ENCODE peak calls at places on chromosomes 2 and 18, in seven cellular contexts. G is gastrocnemius medialis, D is hepatocyte, U is OCI-LY7, X is esophagus squamous epithelium, I is B cell, J is upper lobe of right lung. W is an unnamed sample.

GRCh38 chr2:109525836-109526235 is 87.9 kb downstream of the SEPTIN10 start:
- DNase-seq in U (no peak), G (peak), D (no peak), I (no peak), J (peak), X (no peak), W (no peak)

GRCh38 chr2:138403431-138403927 is 98.1 kb upstream of the SPOPL start:
- DNase-seq in I (no peak), U (no peak), J (no peak), X (no peak), D (no peak), G (no peak), W (no peak)

GRCh38 chr2:105301646-105302045 is 27.9 kb downstream of the TGFBRAP1 start:
- DNase-seq in G (no peak), J (no peak), U (no peak), D (no peak), I (no peak), X (no peak), W (no peak)

GRCh38 chr2:81324046-81324445 is 1019.5 kb upstream of the LRRTM1 start:
- DNase-seq in I (no peak), U (peak), X (no peak), J (no peak), D (peak), G (no peak), W (no peak)

GRCh38 chr2:7722212-7722910 is 805.1 kb downstream of the RNF144A start:
- DNase-seq in X (no peak), U (no peak), G (no peak), I (no peak), J (no peak), D (no peak), W (no peak)

GRCh38 chr2:112542974-112543760 is 902 bp downstream of the POLR1B start:
- DNase-seq in I (no peak), J (no peak), X (no peak), D (no peak), U (peak), G (no peak), W (no peak)

GRCh38 chr18:4144201-4144600 is 310.9 kb downstream of the DLGAP1 start:
- DNase-seq in D (no peak), U (no peak), X (no peak), J (no peak), I (no peak), G (no peak), W (no peak)

GRCh38 chr2:113015655-113016054 is 10.4 kb downstream of the IL36A start:
- DNase-seq in J (no peak), D (no peak), X (no peak), U (no peak), I (no peak), G (no peak), W (no peak)

GRCh38 chr2:118774458-118775133 is 72.9 kb downstream of the EN1 start:
- DNase-seq in G (peak), I (no peak), U (no peak), D (peak), J (peak), X (no peak), W (peak)

GRCh38 chr2:240457223-240458043 is 22.0 kb downstream of the GPC1 start:
- DNase-seq in I (no peak), U (no peak), J (no peak), G (peak), D (no peak), X (no peak), W (no peak)

GRCh38 chr2:23412556-23413155 is 27.7 kb downstream of the KLHL29 start:
- DNase-seq in U (no peak), D (no peak), G (no peak), X (no peak), I (no peak), J (no peak), W (peak)

GRCh38 chr2:105553538-105554196 is 154.8 kb upstream of the FHL2 start:
- DNase-seq in I (no peak), D (no peak), U (no peak), X (no peak), G (no peak), J (no peak), W (peak)

GRCh38 chr2:215664847-215665525 is 229.1 kb upstream of the FN1 start:
- DNase-seq in I (no peak), U (no peak), J (no peak), D (peak), X (no peak), G (peak), W (peak)

GRCh38 chr18:51337406-51337805 is 139.9 kb upstream of the MEX3C start:
- DNase-seq in X (no peak), D (no peak), J (no peak), G (no peak), U (no peak), I (no peak), W (peak)

GRCh38 chr2:46130511-46130910 is 166.7 kb upstream of the EPAS1 start:
- DNase-seq in U (no peak), D (no peak), G (no peak), X (no peak), J (no peak), I (no peak), W (no peak)

GRCh38 chr2:118856330-118856977 is 9.0 kb upstream of the EN1 start:
- DNase-seq in D (no peak), X (no peak), U (no peak), G (no peak), J (peak), I (peak), W (no peak)

GRCh38 chr2:200411831-200412230 is 98.0 kb downstream of the KCTD18 start:
- DNase-seq in I (no peak), G (no peak), J (no peak), U (no peak), D (no peak), X (no peak), W (peak)

GRCh38 chr2:101351207-101351606 is 36.1 kb downstream of the CREG2 start:
- DNase-seq in J (no peak), U (no peak), D (no peak), X (no peak), G (no peak), I (no peak), W (no peak)

GRCh38 chr2:191304939-191305875 is 60.0 kb downstream of the MYO1B start:
- DNase-seq in I (no peak), G (peak), U (no peak), J (no peak), D (no peak), X (no peak), W (peak)

GRCh38 chr18:44943201-44943881 is 262.7 kb downstream of the SETBP1 start:
- DNase-seq in J (no peak), X (no peak), G (no peak), D (peak), I (no peak), U (no peak), W (peak)

GRCh38 chr2:53098323-53099073 is 669.1 kb upstream of the CHAC2 start:
- DNase-seq in U (no peak), D (no peak), J (no peak), I (no peak), G (no peak), X (no peak), W (no peak)

GRCh38 chr2:69773201-69773600 is 31.3 kb downstream of the ANXA4 start:
- DNase-seq in G (no peak), D (peak), X (no peak), U (no peak), J (no peak), I (no peak), W (peak)

GRCh38 chr2:68663371-68664156 is 20.2 kb downstream of the PROKR1 start:
- DNase-seq in J (no peak), G (no peak), X (no peak), I (no peak), U (no peak), D (no peak), W (no peak)

GRCh38 chr2:217105733-217106649 is 246.1 kb upstream of the TNP1 start:
- DNase-seq in G (no peak), U (no peak), D (peak), I (no peak), J (no peak), X (no peak), W (peak)

GRCh38 chr2:182726473-182726872 is 10.4 kb downstream of the DNAJC10 start:
- DNase-seq in I (no peak), U (no peak), J (no peak), G (no peak), D (no peak), X (no peak), W (no peak)

GRCh38 chr2:67215636-67216035 is 181.5 kb upstream of the ETAA1 start:
- DNase-seq in D (peak), I (no peak), J (no peak), X (no peak), G (no peak), U (no peak), W (no peak)

GRCh38 chr18:73615506-73615905 is 532.1 kb downstream of the FBXO15 start:
- DNase-seq in I (no peak), X (no peak), U (no peak), D (no peak), G (no peak), J (no peak), W (no peak)

GRCh38 chr18:50507120-50507590 is 52.7 kb upstream of the MAPK4 start:
- DNase-seq in D (peak), I (no peak), X (no peak), G (peak), U (peak), J (no peak), W (peak)

GRCh38 chr2:159497256-159497655 is 119.1 kb downstream of the BAZ2B start:
- DNase-seq in X (no peak), J (no peak), U (no peak), D (peak), G (no peak), I (no peak), W (peak)

GRCh38 chr18:28108801-28109200 is 68.1 kb downstream of the CDH2 start:
- DNase-seq in J (no peak), D (peak), G (no peak), I (no peak), X (no peak), U (peak), W (no peak)

GRCh38 chr2:68870215-68870614 is 982 bp downstream of the BMP10 start:
- DNase-seq in J (no peak), G (no peak), D (no peak), U (peak), I (no peak), X (no peak), W (no peak)

GRCh38 chr2:195664528-195664927 is 7.5 kb downstream of the SLC39A10 start:
- DNase-seq in J (no peak), I (no peak), G (no peak), X (no peak), D (no peak), U (no peak), W (peak)
- TF ChIP-seq CTCF in J (no peak), I (peak), G (no peak), X (no peak), D (peak), U (no peak), W (peak)

GRCh38 chr2:202278944-202279343 is 13.4 kb downstream of the NOP58 start:
- DNase-seq in U (peak), X (no peak), I (no peak), G (no peak), J (no peak), D (peak), W (peak)
- TF ChIP-seq CTCF in U (peak), X (no peak), I (peak), G (peak), J (peak), D (peak), W (peak)

GRCh38 chr2:27051902-27052645 is 606 bp downstream of the AGBL5 start:
- DNase-seq in X (no peak), U (no peak), J (peak), G (peak), D (peak), I (no peak), W (no peak)

GRCh38 chr2:27050996-27051901 is at the start of gene AGBL5:
- DNase-seq in X (peak), D (peak), J (peak), G (peak), U (peak), I (peak), W (peak)

GRCh38 chr2:27050281-27050995 is 1.0 kb upstream of the AGBL5 start:
- DNase-seq in I (peak), U (peak), J (peak), X (peak), D (peak), G (peak), W (peak)

GRCh38 chr2:27053321-27053720 is 1.9 kb downstream of the AGBL5 start:
- DNase-seq in G (no peak), X (no peak), U (no peak), I (no peak), J (no peak), D (no peak), W (no peak)

DNA sequence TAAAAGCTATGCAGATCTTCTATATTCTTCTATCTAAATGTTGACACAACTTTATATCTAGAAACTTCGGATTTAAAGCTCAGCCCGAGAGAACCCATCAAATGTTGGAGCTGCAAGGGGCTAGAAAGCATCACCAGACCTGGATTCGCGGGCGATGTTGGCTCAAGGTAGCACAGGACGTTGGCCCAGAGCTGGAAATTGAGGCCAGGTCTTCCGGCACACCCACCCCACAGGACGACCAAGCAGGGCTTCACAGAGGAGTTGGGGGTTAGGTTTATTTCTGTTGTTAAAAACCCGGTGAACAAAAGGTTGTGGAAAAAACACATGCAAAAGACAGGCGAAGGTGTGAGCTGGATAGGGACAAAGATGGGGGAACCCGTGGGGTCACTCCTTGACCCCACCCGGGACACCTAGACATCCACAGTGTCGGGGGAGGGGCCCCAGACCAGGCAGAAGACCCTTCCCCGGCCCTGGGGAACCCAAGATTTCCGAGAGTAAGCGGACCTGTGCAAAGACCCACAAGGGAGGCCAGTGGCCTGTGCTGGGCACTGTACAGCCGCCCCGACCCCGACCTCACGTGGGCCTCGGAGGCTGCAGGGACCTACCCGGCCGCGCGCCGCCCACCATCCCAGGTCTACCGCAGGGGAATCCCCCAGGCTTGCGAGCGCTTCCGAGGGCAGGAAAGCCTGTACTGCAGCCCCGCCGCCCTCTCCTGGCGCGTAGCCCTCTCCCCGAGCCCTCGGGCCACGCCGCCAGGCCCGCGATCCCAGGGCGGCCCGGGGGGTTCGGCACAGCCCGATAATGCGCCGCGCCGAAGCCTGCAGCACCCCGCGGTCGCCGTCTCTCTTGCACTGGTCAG is 1.8 kb upstream of the AGBL5 start:
- DNase-seq in D (peak), I (peak), G (no peak), U (peak), J (peak), X (no peak), W (no peak)
- TF ChIP-seq CTCF in D (no peak), I (no peak), G (no peak), U (no peak), J (no peak), X (no peak), W (no peak)

DNA sequence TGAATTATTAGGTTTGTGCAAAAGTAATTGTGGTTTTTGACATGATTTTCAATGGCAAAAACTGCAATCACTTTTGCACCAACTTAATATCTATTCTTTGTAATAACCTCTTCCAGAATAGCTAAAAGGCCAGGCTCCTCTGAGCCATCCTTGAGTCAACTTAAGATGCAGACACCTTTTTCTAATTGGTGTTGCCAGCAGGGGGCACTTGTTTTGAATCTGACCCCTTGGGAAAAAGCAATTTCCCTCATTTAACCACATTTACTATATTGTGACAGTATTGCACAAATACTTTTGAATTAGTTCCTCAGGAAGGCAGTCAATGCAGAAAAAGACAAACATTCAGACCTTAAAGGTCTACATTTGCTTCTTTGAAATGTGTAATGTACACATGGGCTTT is 78.6 kb upstream of the GALNT5 start:
- DNase-seq in X (no peak), J (no peak), G (no peak), U (no peak), D (no peak), I (no peak), W (no peak)
- TF ChIP-seq CTCF in X (no peak), J (no peak), G (no peak), U (peak), D (no peak), I (no peak), W (no peak)

DNA sequence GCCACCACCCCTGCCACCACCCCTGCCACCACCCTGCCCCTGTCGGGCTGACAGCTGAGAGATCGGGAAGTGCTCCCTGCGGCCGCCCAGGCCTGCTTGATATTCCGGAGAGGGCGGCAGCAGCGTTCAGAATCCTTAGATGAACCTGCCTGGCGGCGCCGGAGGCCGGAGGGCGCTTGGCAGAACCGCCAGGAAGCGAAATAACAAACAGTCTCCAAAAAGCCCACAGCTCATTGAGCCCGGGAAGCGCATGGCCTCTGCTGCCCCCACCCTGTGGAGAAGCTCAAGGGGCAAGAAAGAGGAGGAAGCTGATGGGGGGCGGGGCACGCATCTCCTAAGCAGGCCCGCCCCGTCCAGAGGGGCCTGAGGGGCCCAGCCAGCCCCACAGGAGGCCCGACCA is 92.2 kb upstream of the MBOAT2 start:
- DNase-seq in U (no peak), D (peak), J (peak), X (no peak), I (no peak), G (peak), W (peak)
- TF ChIP-seq CTCF in U (no peak), D (no peak), J (peak), X (no peak), I (no peak), G (no peak), W (peak)

GRCh38 chr2:224350703-224351102 is 51.2 kb downstream of the FAM124B start:
- DNase-seq in D (no peak), U (no peak), I (no peak), J (no peak), X (no peak), G (no peak), W (peak)
- TF ChIP-seq CTCF in D (no peak), U (no peak), I (no peak), J (no peak), X (no peak), G (no peak), W (no peak)

DNA sequence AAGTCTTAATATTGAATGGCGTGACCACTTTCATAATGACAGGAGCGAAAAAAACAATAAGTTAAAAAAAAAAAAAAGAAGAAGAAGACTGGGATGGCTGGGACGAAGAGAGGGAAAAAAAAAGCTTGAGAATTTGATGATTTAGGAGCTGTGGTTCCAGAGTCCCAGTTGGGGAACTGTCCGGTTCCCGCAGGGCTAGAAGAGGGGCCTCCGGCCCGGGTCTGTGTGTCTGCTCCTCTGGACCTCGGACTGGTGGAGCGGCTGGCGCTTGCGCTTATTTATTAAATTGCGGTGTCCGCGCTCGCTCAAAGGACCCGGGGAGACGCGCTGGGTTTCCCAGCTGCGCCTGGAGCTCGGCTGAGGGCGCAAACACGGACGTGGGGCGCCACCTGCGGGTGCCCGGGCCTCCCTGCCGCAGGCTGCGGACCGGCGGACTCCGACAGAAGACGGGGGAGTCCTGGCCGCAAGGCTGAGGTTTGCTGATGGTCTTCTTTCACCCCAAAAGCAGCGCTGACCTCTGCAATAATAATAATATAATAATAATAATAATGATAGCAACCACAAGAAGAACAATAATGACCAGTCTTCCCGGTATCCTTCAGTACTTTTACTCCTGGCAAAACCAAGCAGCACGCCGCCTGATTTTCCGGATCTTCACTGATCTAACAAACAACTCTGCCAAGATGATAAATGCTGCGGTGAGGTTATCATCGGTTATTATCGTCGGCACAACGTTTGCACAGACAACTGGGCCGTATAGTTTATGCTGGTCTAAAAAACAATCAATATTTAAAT is at the start of gene CBLN2:
- DNase-seq in J (peak), I (peak), G (no peak), D (peak), U (no peak), X (no peak), W (peak)
- TF ChIP-seq CTCF in J (peak), I (peak), G (no peak), D (peak), U (no peak), X (peak), W (peak)

W was measured in fibroblast of villous mesenchyme.